ENCODE peak calls at places on chromosome 4, in four cellular contexts. D, C, L and B are unnamed samples.

GRCh38 chr4:144574004-144574403 is 72.0 kb upstream of the HHIP start:
- DNase-seq in C (no peak), D (no peak), L (no peak), B (no peak)

GRCh38 chr4:144174401-144175067 is 34.0 kb upstream of the GYPA start:
- DNase-seq in L (no peak), C (peak; percentile 49), D (no peak), B (no peak)

GRCh38 chr4:184453402-184454160 is 20.8 kb downstream of the IRF2 start:
- DNase-seq in D (no peak), L (no peak), C (peak; percentile 91), B (no peak)

GRCh38 chr4:70747874-70748273 is 26.1 kb downstream of the RUFY3 start:
- DNase-seq in C (peak; percentile 49), D (no peak), L (no peak), B (no peak)

GRCh38 chr4:84685105-84685504 is 102.2 kb downstream of the CDS1 start:
- DNase-seq in L (no peak), D (no peak), C (no peak), B (no peak)

GRCh38 chr4:15065516-15065915 is 63.2 kb downstream of the CPEB2 start:
- DNase-seq in C (no peak), D (no peak), L (no peak), B (no peak)

GRCh38 chr4:40056722-40057539 is at the start of gene N4BP2:
- DNase-seq in D (peak; percentile 32), C (peak; percentile 59), L (peak; percentile 94), B (peak; percentile 94)

GRCh38 chr4:128357286-128357685 is 69.7 kb upstream of the PGRMC2 start:
- DNase-seq in D (no peak), C (no peak), L (no peak), B (no peak)

GRCh38 chr4:16721618-16722291 is 176.7 kb downstream of the LDB2 start:
- DNase-seq in L (no peak), D (no peak), C (peak; percentile 91), B (no peak)

GRCh38 chr4:57094482-57095223 is 15.5 kb downstream of the IGFBP7 start:
- DNase-seq in L (no peak), D (no peak), C (peak; percentile 81), B (no peak)

GRCh38 chr4:158255727-158256324 is 45.5 kb downstream of the TMEM144 start:
- DNase-seq in L (no peak), C (peak; percentile 52), D (no peak), B (no peak)

GRCh38 chr4:133152330-133152791 is 3.3 kb downstream of the PCDH10 start:
- DNase-seq in C (no peak), L (peak; percentile 57), D (peak; percentile 54), B (no peak)

GRCh38 chr4:153181293-153182080 is 22.8 kb upstream of the TRIM2 start:
- DNase-seq in L (no peak), D (no peak), C (no peak), B (no peak)